ENCODE peak calls at places on chromosomes 13 and 19, in eight cellular contexts. V, O, B, F, R, Z, D and A are unnamed samples.

GRCh38 chr19:982567-983170 is 1.5 kb upstream of the WDR18 start:
- DNase-seq in V (peak; percentile 87), O (peak; percentile 37), B (peak; percentile 55), F (peak; percentile 46), R (peak; percentile 95), Z (no peak), D (peak; percentile 42), A (no peak)

GRCh38 chr19:768424-768823 is 17.5 kb downstream of the MISP start:
- DNase-seq in V (no peak), O (peak; percentile 55), B (no peak), F (no peak), R (peak; percentile 89), Z (no peak), D (peak; percentile 80), A (no peak)

GRCh38 chr19:23263870-23264590 is 13.8 kb upstream of the ZNF724 start:
- DNase-seq in V (no peak), O (no peak), B (no peak), F (no peak), R (no peak), Z (no peak), D (no peak), A (no peak)

GRCh38 chr19:11558881-11559828 is at the start of gene ELOF1:
- DNase-seq in V (peak; percentile 99), O (peak; percentile 95), B (peak; percentile 96), F (peak; percentile 97), R (peak; percentile 99), Z (peak; percentile 95), D (peak; percentile 98), A (peak; percentile 98)

GRCh38 chr19:43739419-43739818 is 15.3 kb downstream of the SMG9 start:
- DNase-seq in V (no peak), O (no peak), B (no peak), F (no peak), R (no peak), Z (no peak), D (no peak), A (no peak)

GRCh38 chr13:83780201-83780600 is 102.1 kb downstream of the SLITRK1 start:
- DNase-seq in V (peak; percentile 28), O (peak; percentile 15), B (no peak), F (no peak), R (no peak), Z (no peak), D (peak; percentile 22), A (peak; percentile 11)

GRCh38 chr19:9156304-9156703 is 16.1 kb downstream of the ZNF317 start:
- DNase-seq in V (no peak), O (no peak), B (no peak), F (no peak), R (no peak), Z (no peak), D (no peak), A (no peak)

GRCh38 chr13:23578411-23579071 is 8.3 kb downstream of the TNFRSF19 start:
- DNase-seq in V (peak; percentile 93), O (peak; percentile 72), B (peak; percentile 46), F (peak; percentile 39), R (peak; percentile 55), Z (no peak), D (peak; percentile 76), A (no peak)

GRCh38 chr19:35165200-35166058 is 10.9 kb downstream of the FXYD5 start:
- DNase-seq in V (no peak), O (no peak), B (no peak), F (no peak), R (no peak), Z (no peak), D (no peak), A (no peak)

GRCh38 chr13:48769107-48769704 is 115.5 kb downstream of the CYSLTR2 start:
- DNase-seq in V (no peak), O (peak; percentile 81), B (peak; percentile 27), F (peak; percentile 79), R (peak; percentile 26), Z (peak; percentile 85), D (peak; percentile 95), A (peak; percentile 69)

GRCh38 chr19:13964776-13965175 is 12.5 kb downstream of the DCAF15 start:
- DNase-seq in V (no peak), O (peak; percentile 48), B (no peak), F (no peak), R (peak; percentile 67), Z (no peak), D (peak; percentile 63), A (no peak)

GRCh38 chr13:113178070-113178895 is 19.8 kb downstream of the PROZ start:
- DNase-seq in V (no peak), O (peak; percentile 97), B (no peak), F (no peak), R (peak; percentile 95), Z (no peak), D (peak; percentile 92), A (no peak)

GRCh38 chr19:55832676-55833075 is 877 bp upstream of the NLRP11 start:
- DNase-seq in V (no peak), O (no peak), B (no peak), F (no peak), R (no peak), Z (no peak), D (no peak), A (no peak)

GRCh38 chr19:20162821-20163220 is 4.2 kb upstream of the ZNF486 start:
- DNase-seq in V (no peak), O (no peak), B (no peak), F (no peak), R (no peak), Z (no peak), D (no peak), A (no peak)

GRCh38 chr19:10780368-10780767 is 55.6 kb downstream of the TMED1 start:
- DNase-seq in V (no peak), O (peak; percentile 68), B (no peak), F (no peak), R (peak; percentile 31), Z (no peak), D (peak; percentile 72), A (no peak)

GRCh38 chr13:101875717-101876393 is 423.4 kb downstream of the ITGBL1 start:
- DNase-seq in V (no peak), O (peak; percentile 64), B (no peak), F (peak; percentile 70), R (peak; percentile 0), Z (no peak), D (peak; percentile 77), A (no peak)

GRCh38 chr19:12946092-12946845 is 607 bp downstream of the RAD23A start:
- DNase-seq in V (peak; percentile 91), O (peak; percentile 80), B (peak; percentile 52), F (peak; percentile 30), R (peak; percentile 82), Z (no peak), D (peak; percentile 81), A (no peak)